ENCODE peak calls at places on chromosomes 12 and 14, in seven cellular contexts. E, J, H, A, C, G and Q are unnamed samples.

GRCh38 chr12:60594035-60594711 is 998.3 kb downstream of the SLC16A7 start:
- DNase-seq in G (no peak), E (no peak), H (no peak), A (no peak), C (no peak), J (no peak), Q (no peak)

GRCh38 chr12:9049520-9050133 is 60.3 kb downstream of the KLRG1 start:
- DNase-seq in J (no peak), H (peak; percentile 48), A (no peak), C (peak; percentile 58), G (peak; percentile 44), E (peak; percentile 46), Q (peak; percentile 22)

GRCh38 chr14:101118746-101119610 is 215.5 kb upstream of the RTL1 start:
- DNase-seq in A (no peak), C (no peak), H (no peak), G (peak; percentile 18), E (no peak), J (peak; percentile 30), Q (no peak)

GRCh38 chr12:113860059-113860820 is 105.9 kb downstream of the RBM19 start:
- DNase-seq in C (peak; percentile 11), A (no peak), G (no peak), E (no peak), H (no peak), J (peak; percentile 61), Q (no peak)

GRCh38 chr14:21913759-21914158 is 240.1 kb upstream of the OR4E1 start:
- DNase-seq in J (peak; percentile 81), E (peak; percentile 90), H (peak; percentile 71), G (peak; percentile 4), A (peak; percentile 8), C (peak; percentile 78), Q (peak; percentile 34)

GRCh38 chr12:64877363-64878004 is 53.0 kb downstream of the TBC1D30 start:
- DNase-seq in H (no peak), C (no peak), E (no peak), G (no peak), A (peak; percentile 78), J (no peak), Q (no peak)

GRCh38 chr14:76769636-76770292 is 8.5 kb downstream of the VASH1 start:
- DNase-seq in A (no peak), E (no peak), J (peak; percentile 40), G (no peak), C (no peak), H (no peak), Q (no peak)

GRCh38 chr14:46840971-46841729 is 189.6 kb upstream of the RPL10L start:
- DNase-seq in A (no peak), G (no peak), J (no peak), C (no peak), H (no peak), E (no peak), Q (no peak)

GRCh38 chr12:1574863-1575254 is 19.5 kb downstream of the FBXL14 start:
- DNase-seq in A (no peak), C (no peak), J (no peak), E (no peak), H (no peak), G (no peak), Q (no peak)

GRCh38 chr12:107349839-107350238 is 256.5 kb upstream of the CRY1 start:
- DNase-seq in J (no peak), A (no peak), H (no peak), C (no peak), G (no peak), E (peak; percentile 76), Q (no peak)

GRCh38 chr14:100399052-100399849 is 76.1 kb downstream of the SLC25A47 start:
- DNase-seq in A (no peak), C (no peak), G (peak; percentile 81), H (no peak), J (no peak), E (no peak), Q (no peak)

GRCh38 chr12:46244273-46244672 is 24.6 kb downstream of the SLC38A1 start:
- DNase-seq in C (no peak), H (no peak), A (no peak), G (no peak), E (no peak), J (no peak), Q (no peak)

GRCh38 chr12:67794151-67794550 is 145.6 kb downstream of the DYRK2 start:
- DNase-seq in G (no peak), H (no peak), J (no peak), E (no peak), A (no peak), C (no peak), Q (no peak)

GRCh38 chr14:59360923-59361794 is 104.0 kb downstream of the GPR135 start:
- DNase-seq in C (peak; percentile 83), J (no peak), A (no peak), G (peak; percentile 62), E (peak; percentile 59), H (peak; percentile 86), Q (peak; percentile 88)

GRCh38 chr12:1534708-1535107 is 59.7 kb downstream of the FBXL14 start:
- DNase-seq in C (no peak), G (no peak), A (peak; percentile 54), J (no peak), E (no peak), H (no peak), Q (no peak)

GRCh38 chr12:3107954-3108353 is 30.8 kb downstream of the TSPAN9 start:
- DNase-seq in H (no peak), E (no peak), G (no peak), A (no peak), J (no peak), C (no peak), Q (no peak)

GRCh38 chr12:117119592-117120198 is 20.5 kb upstream of the TESC start:
- DNase-seq in A (no peak), C (peak; percentile 72), H (peak; percentile 51), E (peak; percentile 59), G (peak; percentile 82), J (peak; percentile 79), Q (no peak)

GRCh38 chr12:49369723-49370145 is 2.5 kb downstream of the SPATS2 start:
- DNase-seq in A (peak; percentile 79), J (no peak), G (peak; percentile 44), C (peak; percentile 77), H (no peak), E (peak; percentile 41), Q (peak; percentile 45)

GRCh38 chr14:54617467-54617866 is 50.5 kb downstream of the SAMD4A start:
- DNase-seq in E (no peak), H (no peak), C (no peak), G (no peak), J (no peak), A (no peak), Q (no peak)

GRCh38 chr12:90801776-90802175 is 153.2 kb downstream of the CCER1 start:
- DNase-seq in C (no peak), E (no peak), J (no peak), G (no peak), A (no peak), H (no peak), Q (no peak)

GRCh38 chr12:56029666-56030293 is 8.9 kb downstream of the IKZF4 start:
- DNase-seq in E (peak; percentile 71), C (peak; percentile 75), J (peak; percentile 52), G (peak; percentile 76), A (no peak), H (no peak), Q (peak; percentile 81)

GRCh38 chr12:11797993-11798720 is 148.7 kb downstream of the ETV6 start:
- DNase-seq in H (no peak), G (no peak), C (no peak), A (no peak), E (no peak), J (no peak), Q (no peak)

GRCh38 chr12:11798856-11799530 is 149.5 kb downstream of the ETV6 start:
- DNase-seq in C (peak; percentile 71), J (no peak), A (no peak), G (no peak), H (no peak), E (peak; percentile 29), Q (peak; percentile 19)

GRCh38 chr12:11795192-11795909 is 145.9 kb downstream of the ETV6 start:
- DNase-seq in A (no peak), H (peak; percentile 18), G (no peak), C (no peak), E (no peak), J (no peak), Q (no peak)

GRCh38 chr12:11795910-11796459 is 146.5 kb downstream of the ETV6 start:
- DNase-seq in A (no peak), G (no peak), C (peak; percentile 21), H (peak; percentile 64), J (no peak), E (peak; percentile 70), Q (no peak)

GRCh38 chr12:11797317-11797913 is 147.9 kb downstream of the ETV6 start:
- DNase-seq in C (no peak), G (no peak), H (no peak), J (no peak), E (peak; percentile 28), A (no peak), Q (no peak)
- TF ChIP-seq JUND in C (no peak), G (no peak), H (no peak), J (no peak), E (no peak), A (no peak), Q (no peak)

GRCh38 chr14:34835312-34835711 is 39.8 kb downstream of the BAZ1A start:
- DNase-seq in E (no peak), A (no peak), G (no peak), C (no peak), J (no peak), H (no peak), Q (no peak)

GRCh38 chr14:34837801-34838322 is 37.3 kb downstream of the BAZ1A start:
- DNase-seq in G (no peak), H (no peak), J (no peak), C (no peak), A (no peak), E (peak; percentile 99), Q (no peak)

GRCh38 chr14:34833545-34834523 is 41.3 kb downstream of the BAZ1A start:
- DNase-seq in G (no peak), E (no peak), C (no peak), H (no peak), J (no peak), A (no peak), Q (no peak)
- TF ChIP-seq JUND in G (no peak), E (no peak), C (no peak), H (no peak), J (no peak), A (no peak), Q (no peak)

GRCh38 chr14:104856157-104856868 is 8.8 kb upstream of the CEP170B start:
- DNase-seq in C (no peak), A (no peak), J (no peak), E (no peak), G (no peak), H (no peak), Q (no peak)

GRCh38 chr14:104855532-104856090 is 9.5 kb upstream of the CEP170B start:
- DNase-seq in H (no peak), C (no peak), G (peak; percentile 26), E (no peak), A (no peak), J (no peak), Q (no peak)

GRCh38 chr14:104856869-104857860 is 7.9 kb upstream of the CEP170B start:
- DNase-seq in J (no peak), C (no peak), A (no peak), G (no peak), H (no peak), E (no peak), Q (no peak)

GRCh38 chr14:104851896-104852663 is 13.0 kb upstream of the CEP170B start:
- DNase-seq in E (no peak), G (peak; percentile 17), H (no peak), C (no peak), A (no peak), J (no peak), Q (no peak)
- TF ChIP-seq JUND in E (no peak), G (no peak), H (no peak), C (no peak), A (no peak), J (no peak), Q (no peak)

GRCh38 chr12:55017421-55017820 is 2.4 kb upstream of the NEUROD4 start:
- DNase-seq in G (no peak), J (no peak), E (no peak), A (no peak), C (no peak), H (no peak), Q (no peak)
- TF ChIP-seq JUND in G (no peak), J (no peak), E (no peak), A (no peak), C (no peak), H (no peak), Q (no peak)